ENCODE peak calls at places on chromosomes 6 and 20, in six cellular contexts. G, Z, L, Q, J and E are unnamed samples.

GRCh38 chr6:158080849-158081656 is 87.0 kb downstream of the SERAC1 start:
- DNase-seq in G (no peak), Q (no peak), J (no peak), Z (no peak), L (no peak), E (no peak)

GRCh38 chr6:139763468-139764214 is 389.2 kb upstream of the CITED2 start:
- DNase-seq in Z (no peak), Q (no peak), G (no peak), L (no peak), J (no peak), E (no peak)

GRCh38 chr6:149938571-149939462 is 3.0 kb upstream of the ULBP2 start:
- DNase-seq in G (peak), L (no peak), J (peak), Z (no peak), Q (peak), E (no peak)

GRCh38 chr6:94953867-94954631 is 623.3 kb upstream of the MANEA start:
- DNase-seq in Z (no peak), G (no peak), L (no peak), J (peak), Q (no peak), E (no peak)

GRCh38 chr6:20411953-20412352 is 10.3 kb downstream of the E2F3 start:
- DNase-seq in J (no peak), Q (no peak), L (no peak), G (no peak), Z (no peak), E (no peak)

GRCh38 chr20:36827541-36828279 is 48.2 kb upstream of the TLDC2 start:
- DNase-seq in G (no peak), Z (no peak), Q (no peak), J (peak), L (no peak), E (no peak)

GRCh38 chr6:144493035-144493910 is 208.1 kb downstream of the UTRN start:
- DNase-seq in Q (no peak), G (no peak), J (no peak), L (no peak), Z (no peak), E (no peak)

GRCh38 chr6:20340056-20340455 is 61.6 kb upstream of the E2F3 start:
- DNase-seq in J (no peak), L (no peak), Z (no peak), G (no peak), Q (no peak), E (no peak)

GRCh38 chr6:48036316-48036715 is 74.7 kb downstream of the PTCHD4 start:
- DNase-seq in Z (no peak), Q (no peak), J (no peak), L (peak), G (no peak), E (no peak)

GRCh38 chr20:16128538-16129106 is 444.6 kb downstream of the KIF16B start:
- DNase-seq in Q (no peak), L (no peak), Z (no peak), G (no peak), J (no peak), E (no peak)

GRCh38 chr6:89291256-89291819 is 23.8 kb downstream of the GABRR2 start:
- DNase-seq in Z (no peak), L (peak), J (no peak), G (no peak), Q (peak), E (no peak)

GRCh38 chr6:6057442-6058053 is 50.8 kb upstream of the NRN1 start:
- DNase-seq in Q (no peak), G (peak), L (peak), Z (no peak), J (peak), E (peak)

GRCh38 chr6:11615214-11615602 is 77.7 kb downstream of the TMEM170B start:
- DNase-seq in Z (no peak), J (no peak), G (no peak), L (no peak), Q (no peak), E (no peak)

GRCh38 chr6:155388546-155388945 is 67.1 kb downstream of the NOX3 start:
- DNase-seq in Q (no peak), Z (no peak), J (no peak), G (no peak), L (no peak), E (no peak)

GRCh38 chr20:63309261-63310071 is 16.5 kb downstream of the COL20A1 start:
- DNase-seq in Q (peak), L (peak), Z (peak), G (peak), J (no peak), E (no peak)

GRCh38 chr20:63305393-63305792 is 12.4 kb downstream of the COL20A1 start:
- DNase-seq in Q (no peak), J (no peak), Z (no peak), L (no peak), G (no peak), E (no peak)

GRCh38 chr20:63307538-63308217 is 14.7 kb downstream of the COL20A1 start:
- DNase-seq in G (no peak), L (no peak), J (no peak), Q (no peak), Z (no peak), E (no peak)

GRCh38 chr20:63308218-63308911 is 15.4 kb downstream of the COL20A1 start:
- DNase-seq in Z (no peak), Q (no peak), G (no peak), L (no peak), J (no peak), E (no peak)

DNA sequence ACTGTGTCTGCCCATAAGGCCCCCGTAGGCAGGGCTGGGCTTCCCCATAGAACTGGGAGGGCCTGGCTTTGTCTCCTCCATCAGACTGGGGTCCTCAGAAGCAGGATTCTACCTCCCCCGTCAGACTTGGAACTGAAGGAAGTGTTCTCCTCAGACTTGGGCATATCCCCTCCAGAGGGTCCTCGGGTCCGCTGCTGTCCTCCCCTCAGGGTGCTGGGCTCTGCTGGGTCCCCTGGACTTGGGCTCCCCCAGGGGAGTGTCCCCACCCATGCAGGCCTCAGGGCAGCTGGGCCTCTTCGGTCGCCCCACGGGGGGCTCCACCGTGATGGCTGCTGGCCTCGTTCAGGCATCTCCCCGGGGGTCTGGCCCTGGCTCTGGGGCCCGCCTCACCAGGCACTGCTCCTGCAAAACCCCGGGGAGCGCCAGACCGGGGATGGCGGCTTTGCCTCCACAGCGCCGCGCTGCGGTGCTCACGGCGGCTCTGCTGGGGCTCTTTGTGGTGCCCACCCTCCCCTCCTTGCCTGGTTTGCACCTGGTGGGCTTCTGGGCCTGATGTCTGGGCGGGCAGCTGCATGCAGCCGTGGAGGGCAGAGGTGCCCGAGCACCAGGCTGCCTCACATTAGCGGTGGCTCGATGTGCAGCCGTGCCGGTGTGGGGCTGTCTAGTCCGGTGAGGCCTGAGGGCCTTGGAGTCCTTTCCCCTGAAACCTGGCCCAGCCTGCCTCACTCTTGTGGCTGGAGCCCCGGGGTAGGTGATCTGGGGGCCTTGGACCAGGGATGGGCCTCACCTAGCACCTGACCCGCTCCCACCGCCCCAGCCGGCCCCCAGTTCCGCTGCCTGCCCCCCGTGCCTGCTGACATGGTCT is 13.9 kb downstream of the COL20A1 start:
- DNase-seq in Q (no peak), G (no peak), Z (no peak), L (no peak), J (no peak), E (no peak)
- TF ChIP-seq ATF3 in Q (no peak), G (no peak), Z (no peak), L (no peak), J (no peak), E (no peak)

GRCh38 chr20:23086056-23086551 is at the start of gene CD93:
- DNase-seq in J (no peak), G (peak), Q (no peak), L (no peak), Z (no peak), E (no peak)
- TF ChIP-seq ATF3 in J (no peak), G (no peak), Q (no peak), L (no peak), Z (no peak), E (no peak)

DNA sequence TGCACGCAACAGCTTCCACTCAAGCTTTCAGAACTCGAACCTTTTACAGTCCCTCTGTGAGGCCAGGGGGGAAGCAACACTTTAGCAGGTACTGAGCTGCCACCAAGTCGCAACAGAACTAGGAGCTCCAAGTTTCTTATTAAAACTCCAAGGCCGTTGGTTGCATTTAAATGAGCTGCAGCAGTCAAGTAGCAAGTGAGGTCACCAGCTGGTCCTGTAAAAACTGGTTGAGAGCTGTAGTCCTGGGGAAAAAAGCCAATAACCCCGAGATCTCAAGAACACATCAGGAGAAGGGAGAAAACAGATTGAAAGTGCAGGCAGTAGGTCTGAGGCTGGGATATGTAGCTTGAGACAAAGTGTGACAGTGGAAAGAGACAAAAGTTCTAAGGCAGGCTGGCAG is 413.7 kb downstream of the CDC5L start:
- DNase-seq in Z (no peak), G (no peak), Q (no peak), L (no peak), J (no peak), E (no peak)
- TF ChIP-seq ATF3 in Z (no peak), G (no peak), Q (no peak), L (no peak), J (no peak), E (no peak)

GRCh38 chr20:46423882-46424482 is 17.6 kb upstream of the ELMO2 start:
- DNase-seq in Z (no peak), J (no peak), Q (no peak), L (no peak), G (no peak), E (no peak)
- TF ChIP-seq ATF3 in Z (no peak), J (no peak), Q (no peak), L (no peak), G (no peak), E (no peak)

DNA sequence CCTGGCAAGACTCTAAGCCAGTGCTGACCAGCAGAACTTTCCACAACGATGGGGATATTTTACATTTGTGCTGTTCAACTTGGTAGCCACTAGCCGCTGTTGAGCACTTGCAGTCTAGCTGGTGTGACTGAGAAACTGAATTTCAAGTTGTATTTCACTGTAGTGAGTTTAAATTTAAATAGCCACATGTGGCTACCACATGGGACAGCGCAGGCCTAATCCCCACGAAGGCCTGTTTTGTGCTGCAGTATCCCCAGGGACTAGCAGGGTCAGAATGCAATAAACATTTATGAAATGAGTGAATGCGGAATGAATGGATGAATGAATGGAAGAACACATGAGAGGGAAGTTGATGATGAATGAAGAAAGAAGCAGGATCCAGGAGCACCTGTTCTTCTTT is 115.8 kb downstream of the TRERF1 start:
- DNase-seq in J (no peak), G (no peak), Q (no peak), L (no peak), Z (no peak), E (no peak)
- TF ChIP-seq ATF3 in J (no peak), G (no peak), Q (no peak), L (no peak), Z (no peak), E (no peak)

GRCh38 chr6:7730411-7730810 is 4.5 kb downstream of the BMP6 start:
- DNase-seq in G (no peak), Z (no peak), J (no peak), L (no peak), Q (no peak), E (no peak)

GRCh38 chr6:7732219-7732618 is 6.3 kb downstream of the BMP6 start:
- DNase-seq in J (no peak), L (no peak), G (peak), Q (no peak), Z (no peak), E (no peak)

GRCh38 chr6:7730003-7730402 is 4.1 kb downstream of the BMP6 start:
- DNase-seq in J (no peak), G (no peak), Q (no peak), L (no peak), Z (no peak), E (no peak)

GRCh38 chr6:7731289-7731688 is 5.4 kb downstream of the BMP6 start:
- DNase-seq in L (no peak), Q (no peak), Z (no peak), G (no peak), J (no peak), E (no peak)

GRCh38 chr6:7730852-7731251 is 5.0 kb downstream of the BMP6 start:
- DNase-seq in J (no peak), L (peak), Z (no peak), G (no peak), Q (no peak), E (no peak)
- TF ChIP-seq ATF3 in J (no peak), L (no peak), Z (no peak), G (peak), Q (no peak), E (no peak)

GRCh38 chr6:27296106-27296783 is 15.8 kb downstream of the POM121L2 start:
- DNase-seq in J (no peak), Q (peak), L (no peak), Z (peak), G (peak), E (peak)
- TF ChIP-seq ATF3 in J (no peak), Q (no peak), L (no peak), Z (no peak), G (no peak), E (no peak)

GRCh38 chr6:129638055-129639019 is 71.6 kb downstream of the ARHGAP18 start:
- DNase-seq in Z (no peak), Q (no peak), L (peak), G (no peak), J (no peak), E (no peak)
- TF ChIP-seq ATF3 in Z (no peak), Q (no peak), L (no peak), G (no peak), J (no peak), E (no peak)

GRCh38 chr6:15897063-15897934 is 231.6 kb upstream of the MYLIP start:
- DNase-seq in Q (no peak), Z (no peak), J (no peak), L (no peak), G (peak), E (no peak)
- TF ChIP-seq ATF3 in Q (no peak), Z (no peak), J (no peak), L (no peak), G (no peak), E (no peak)